ENCODE peak calls at places on chromosomes 4 and X, in four cellular contexts. D is HepG2, N is K562, Z is GM12878. Q is an unnamed sample.

GRCh38 chrX:72666451-72666850 is 47.7 kb downstream of the PHKA1 start:
- DNase-seq in Z (no peak), D (no peak), N (no peak), Q (no peak)

GRCh38 chr4:89556596-89557305 is 249.2 kb upstream of the GPRIN3 start:
- DNase-seq in N (no peak), Z (no peak), D (no peak), Q (no peak)

GRCh38 chr4:72665376-72665978 is 96.5 kb upstream of the ADAMTS3 start:
- DNase-seq in N (no peak), Z (no peak), D (no peak), Q (no peak)

GRCh38 chr4:14934704-14935390 is 67.4 kb upstream of the CPEB2 start:
- DNase-seq in Z (no peak), D (no peak), N (no peak), Q (no peak)

GRCh38 chr4:111748157-111748556 is 397.1 kb upstream of the FAM241A start:
- DNase-seq in Z (no peak), D (no peak), N (no peak), Q (no peak)

GRCh38 chr4:67103001-67103737 is 442.1 kb downstream of the CENPC start:
- DNase-seq in D (no peak), N (no peak), Z (no peak), Q (no peak)

GRCh38 chr4:108868606-108869227 is 105.9 kb upstream of the ETNPPL start:
- DNase-seq in Z (no peak), D (no peak), N (no peak), Q (no peak)

GRCh38 chr4:37665347-37666009 is 20.7 kb downstream of the RELL1 start:
- DNase-seq in N (no peak), D (no peak), Z (no peak), Q (no peak)

GRCh38 chr4:93788712-93789111 is 39.8 kb upstream of the ATOH1 start:
- DNase-seq in D (peak; percentile 7), Z (no peak), N (peak; percentile 8), Q (peak; percentile 42)

GRCh38 chrX:136487647-136488046 is at the start of gene BRS3:
- DNase-seq in D (no peak), Z (no peak), N (no peak), Q (no peak)

GRCh38 chr4:4521069-4521468 is 20.8 kb downstream of the STX18 start:
- DNase-seq in D (no peak), N (no peak), Z (peak; percentile 36), Q (no peak)

GRCh38 chr4:52989865-52990264 is 127.7 kb downstream of the RASL11B start:
- DNase-seq in N (no peak), D (no peak), Z (no peak), Q (no peak)

GRCh38 chrX:74382613-74383012 is 38.7 kb upstream of the SLC16A2 start:
- DNase-seq in N (peak; percentile 58), Z (peak; percentile 3), D (peak; percentile 29), Q (peak; percentile 87)

GRCh38 chr4:8255698-8256441 is 13.7 kb upstream of the HTRA3 start:
- DNase-seq in D (no peak), Z (no peak), N (no peak), Q (no peak)

GRCh38 chrX:110317079-110317819 is 636 bp downstream of the AMMECR1 start:
- DNase-seq in N (peak; percentile 41), Z (no peak), D (no peak), Q (peak; percentile 43)

GRCh38 chr4:153564630-153565525 is 98.7 kb downstream of the TMEM131L start:
- DNase-seq in D (peak; percentile 98), Z (no peak), N (no peak), Q (no peak)

GRCh38 chr4:126973201-126973600 is 659.6 kb upstream of the INTU start:
- DNase-seq in Z (no peak), D (no peak), N (no peak), Q (no peak)

GRCh38 chr4:46444318-46444717 is 54.4 kb upstream of the GABRA2 start:
- DNase-seq in D (no peak), N (no peak), Z (no peak), Q (no peak)

GRCh38 chrX:130704053-130705038 is 198.7 kb downstream of the ENOX2 start:
- DNase-seq in Z (no peak), D (peak; percentile 66), N (peak; percentile 30), Q (no peak)

GRCh38 chr4:122836941-122837340 is 10.3 kb downstream of the FGF2 start:
- DNase-seq in N (no peak), Z (no peak), D (no peak), Q (no peak)

GRCh38 chrX:118566359-118566758 is 70.7 kb downstream of the DOCK11 start:
- DNase-seq in Z (no peak), D (no peak), N (no peak), Q (no peak)

GRCh38 chrX:154648931-154649863 is 4.2 kb downstream of the CTAG2 start:
- DNase-seq in N (no peak), D (no peak), Z (no peak), Q (no peak)

GRCh38 chr4:82431026-82431745 is 796 bp downstream of the ENOPH1 start:
- DNase-seq in Z (no peak), N (peak; percentile 21), D (no peak), Q (peak; percentile 28)

GRCh38 chr4:71683309-71683708 is 100.6 kb downstream of the GC start:
- DNase-seq in Z (no peak), D (no peak), N (no peak), Q (no peak)

GRCh38 chr4:185657699-185658098 is 122.4 kb upstream of the PDLIM3 start:
- DNase-seq in Z (no peak), N (no peak), D (no peak), Q (no peak)

GRCh38 chrX:119004920-119005524 is 30.6 kb downstream of the LONRF3 start:
- DNase-seq in N (peak; percentile 52), Z (no peak), D (peak; percentile 12), Q (peak; percentile 88)

GRCh38 chrX:97234471-97235097 is 350.9 kb downstream of the RPA4 start:
- DNase-seq in N (no peak), Z (peak; percentile 27), D (no peak), Q (no peak)

DNA sequence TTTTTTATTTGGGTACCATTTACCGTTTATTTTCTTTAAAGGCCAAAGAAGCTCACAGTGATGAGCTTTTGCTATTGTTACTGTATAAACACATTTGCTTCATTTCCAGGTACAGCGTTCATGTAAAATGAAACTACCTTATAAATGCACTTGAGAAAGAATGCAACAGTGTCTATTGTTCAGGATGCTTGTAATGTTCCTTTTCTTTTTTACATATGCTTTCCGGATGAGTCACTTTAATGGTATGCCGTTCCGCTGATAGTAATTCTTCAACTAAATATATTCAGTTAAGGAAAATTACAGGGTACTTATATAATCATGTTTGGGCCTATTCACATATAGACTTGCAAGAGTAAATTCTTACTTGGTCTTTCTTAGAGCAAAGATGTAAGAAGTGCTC is 354.9 kb downstream of the RPA4 start:
- DNase-seq in N (no peak), Z (no peak), D (no peak), Q (no peak)
- TF ChIP-seq SP1 in N (no peak), Z (no peak), D (no peak), Q (no peak)

GRCh38 chr4:3488791-3489190 is 25.7 kb downstream of the DOK7 start:
- DNase-seq in N (no peak), Z (no peak), D (no peak), Q (no peak)
- TF ChIP-seq BHLHE40 in N (no peak), Z (no peak), D (no peak), Q (no peak)

GRCh38 chrX:15674514-15674898 is 9.9 kb upstream of the CLTRN start:
- DNase-seq in N (peak; percentile 96), D (peak; percentile 91), Z (peak; percentile 94), Q (peak; percentile 90)

GRCh38 chrX:15674899-15675489 is 10.4 kb upstream of the CLTRN start:
- DNase-seq in N (peak; percentile 93), Z (peak; percentile 89), D (peak; percentile 76), Q (peak; percentile 83)

GRCh38 chrX:15672886-15673285 is 8.3 kb upstream of the CLTRN start:
- DNase-seq in Z (no peak), D (no peak), N (no peak), Q (no peak)

GRCh38 chrX:15673970-15674369 is 9.4 kb upstream of the CLTRN start:
- DNase-seq in N (no peak), Z (no peak), D (no peak), Q (no peak)

DNA sequence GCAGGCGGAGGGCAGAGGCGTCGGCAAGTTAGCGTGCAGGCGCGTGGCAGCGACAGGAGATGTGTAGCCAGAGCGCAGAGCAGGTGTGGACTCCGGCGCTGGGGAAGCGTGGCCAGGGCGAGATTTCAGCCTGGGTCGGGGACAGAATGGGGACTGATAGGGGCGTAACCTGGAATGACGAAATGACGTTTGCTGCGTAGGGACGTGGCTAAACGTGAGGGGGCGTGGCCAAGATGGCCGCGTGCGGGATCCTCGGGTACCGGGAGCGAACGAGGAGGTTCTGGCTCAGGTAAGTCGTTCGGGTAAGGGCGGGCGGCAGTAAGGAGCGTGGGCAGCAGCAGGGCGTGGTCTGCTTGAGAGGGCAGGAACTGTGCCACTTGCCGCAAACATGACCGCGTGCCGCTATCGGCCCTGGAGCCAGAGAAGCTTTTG is 10.9 kb upstream of the CLTRN start:
- DNase-seq in D (no peak), Z (no peak), N (peak; percentile 85), Q (peak; percentile 75)
- TF ChIP-seq SP1 in D (peak; percentile 79), Z (no peak), N (peak; percentile 97), Q (peak; percentile 62)

GRCh38 chr4:76307670-76308014 is 1.1 kb downstream of the STBD1 start:
- DNase-seq in Z (no peak), D (no peak), N (no peak), Q (no peak)

GRCh38 chr4:76302856-76303438 is 3.6 kb upstream of the STBD1 start:
- DNase-seq in N (no peak), D (no peak), Z (no peak), Q (no peak)

GRCh38 chr4:76305971-76306881 is at the start of gene STBD1:
- DNase-seq in Z (no peak), D (peak; percentile 68), N (peak; percentile 46), Q (peak; percentile 74)

GRCh38 chr4:76306882-76307669 is 543 bp downstream of the STBD1 start:
- DNase-seq in Z (no peak), D (peak; percentile 19), N (no peak), Q (peak; percentile 67)

DNA sequence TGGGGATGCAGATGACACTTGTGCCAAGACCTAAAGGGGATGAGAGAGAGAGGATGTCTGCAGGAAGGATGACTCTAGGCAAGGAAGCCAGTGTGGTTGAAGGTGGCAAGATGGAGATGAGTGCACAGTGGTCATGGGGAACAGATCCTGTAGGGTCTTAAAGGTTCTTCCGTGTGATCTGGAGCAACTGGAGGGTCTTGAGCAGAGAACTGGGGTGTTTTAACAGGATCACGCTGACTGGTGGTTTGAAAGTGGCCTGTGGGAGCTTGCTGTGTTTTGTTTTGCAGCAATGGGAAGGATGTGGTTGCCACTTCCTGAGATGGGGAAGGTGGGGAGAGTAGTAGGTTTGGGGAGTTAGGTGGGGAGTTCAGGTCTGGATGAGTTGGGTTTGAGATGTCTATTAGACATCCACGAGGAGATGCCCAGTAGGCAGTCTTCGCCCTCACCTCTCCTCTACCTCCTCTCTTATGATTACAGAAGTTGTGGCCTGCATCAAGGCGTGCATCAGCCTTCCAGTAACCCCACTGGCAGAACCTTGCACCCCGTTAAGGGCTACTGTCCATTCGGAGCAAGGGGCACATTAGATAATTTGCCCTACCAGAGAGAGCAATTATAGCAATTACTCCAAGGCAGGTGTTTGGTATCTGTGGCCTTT is 1.4 kb upstream of the STBD1 start:
- DNase-seq in D (no peak), N (no peak), Z (no peak), Q (no peak)
- TF ChIP-seq BHLHE40 in D (no peak), N (no peak), Z (no peak), Q (no peak)

DNA sequence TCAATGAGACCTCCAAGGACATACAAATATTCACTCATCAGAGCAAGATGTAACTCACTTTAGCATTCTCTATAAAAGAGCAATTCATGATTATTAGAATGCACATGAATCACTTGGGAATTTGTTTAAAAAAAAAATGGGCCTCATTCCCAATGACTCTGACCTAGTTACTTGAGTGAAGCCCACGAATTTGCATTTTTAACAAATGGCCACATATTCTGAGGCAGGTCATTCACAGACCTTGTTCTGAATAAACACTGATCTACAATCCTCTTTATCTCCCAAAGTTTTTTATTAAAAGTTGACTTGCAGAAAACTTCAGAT is 255.1 kb upstream of the VEGFC start:
- DNase-seq in Z (no peak), N (no peak), D (no peak), Q (no peak)
- TF ChIP-seq SP1 in Z (no peak), N (no peak), D (no peak), Q (no peak)

Q was measured in HEK293T.